ENCODE peak calls at places on chromosomes 7 and 10, in eight cellular contexts. One of them, this sample, is unnamed.

GRCh38 chr7:23273141-23273599 is 26.0 kb upstream of the MALSU1 start:
- DNase-seq in NCI-H1436: peak; percentile 91
- DNase-seq in Ammon's horn: peak; percentile 72
- DNase-seq in glutamatergic neuron: peak; percentile 88
- DNase-seq in retina: peak; percentile 65
- DNase-seq in T-helper 2 cell: peak; percentile 64
- DNase-seq in tibial nerve: peak; percentile 66
- DNase-seq in AG08396: peak; percentile 66
- DNase-seq in this sample: peak; percentile 47

GRCh38 chr10:5538892-5539651 is 14.3 kb downstream of the CALML3 start:
- DNase-seq in AG08396: no peak
- DNase-seq in glutamatergic neuron: no peak
- DNase-seq in NCI-H1436: no peak
- DNase-seq in retina: no peak
- DNase-seq in tibial nerve: no peak
- DNase-seq in Ammon's horn: no peak
- DNase-seq in T-helper 2 cell: no peak
- DNase-seq in this sample: no peak

GRCh38 chr10:118470470-118470869 is 125.0 kb downstream of the PRLHR start:
- DNase-seq in glutamatergic neuron: no peak
- DNase-seq in tibial nerve: no peak
- DNase-seq in T-helper 2 cell: no peak
- DNase-seq in Ammon's horn: no peak
- DNase-seq in NCI-H1436: no peak
- DNase-seq in AG08396: no peak
- DNase-seq in retina: no peak
- DNase-seq in this sample: no peak

GRCh38 chr7:112692333-112692732 is 97.9 kb downstream of the TMEM168 start:
- DNase-seq in AG08396: no peak
- DNase-seq in Ammon's horn: no peak
- DNase-seq in NCI-H1436: no peak
- DNase-seq in T-helper 2 cell: no peak
- DNase-seq in glutamatergic neuron: no peak
- DNase-seq in tibial nerve: no peak
- DNase-seq in retina: no peak
- DNase-seq in this sample: no peak

GRCh38 chr7:124752310-124752709 is 13.3 kb downstream of the GPR37 start:
- DNase-seq in AG08396: peak; percentile 45
- DNase-seq in glutamatergic neuron: no peak
- DNase-seq in T-helper 2 cell: no peak
- DNase-seq in retina: peak; percentile 44
- DNase-seq in NCI-H1436: no peak
- DNase-seq in Ammon's horn: no peak
- DNase-seq in tibial nerve: no peak
- DNase-seq in this sample: no peak

GRCh38 chr10:112769611-112770370 is 180.3 kb upstream of the TCF7L2 start:
- DNase-seq in retina: no peak
- DNase-seq in glutamatergic neuron: no peak
- DNase-seq in Ammon's horn: no peak
- DNase-seq in AG08396: no peak
- DNase-seq in T-helper 2 cell: no peak
- DNase-seq in tibial nerve: no peak
- DNase-seq in NCI-H1436: no peak
- DNase-seq in this sample: no peak

GRCh38 chr7:106279425-106280182 is 5.2 kb downstream of the NAMPT start:
- DNase-seq in retina: no peak
- DNase-seq in AG08396: no peak
- DNase-seq in NCI-H1436: no peak
- DNase-seq in glutamatergic neuron: no peak
- DNase-seq in T-helper 2 cell: no peak
- DNase-seq in tibial nerve: no peak
- DNase-seq in Ammon's horn: no peak
- DNase-seq in this sample: no peak

GRCh38 chr10:60480865-60481563 is 91.3 kb upstream of the ANK3 start:
- DNase-seq in AG08396: peak; percentile 34
- DNase-seq in Ammon's horn: peak; percentile 88
- DNase-seq in retina: no peak
- DNase-seq in tibial nerve: no peak
- DNase-seq in glutamatergic neuron: no peak
- DNase-seq in NCI-H1436: no peak
- DNase-seq in T-helper 2 cell: no peak
- DNase-seq in this sample: peak; percentile 13

GRCh38 chr10:132452651-132453469 is 55.9 kb downstream of the PWWP2B start:
- DNase-seq in tibial nerve: peak; percentile 59
- DNase-seq in retina: peak; percentile 91
- DNase-seq in NCI-H1436: peak; percentile 94
- DNase-seq in glutamatergic neuron: peak; percentile 89
- DNase-seq in T-helper 2 cell: peak; percentile 87
- DNase-seq in Ammon's horn: no peak
- DNase-seq in AG08396: peak; percentile 98
- DNase-seq in this sample: no peak

GRCh38 chr7:151549083-151549482 is 29.4 kb upstream of the RHEB start:
- DNase-seq in retina: no peak
- DNase-seq in T-helper 2 cell: no peak
- DNase-seq in tibial nerve: no peak
- DNase-seq in AG08396: no peak
- DNase-seq in glutamatergic neuron: no peak
- DNase-seq in NCI-H1436: no peak
- DNase-seq in Ammon's horn: no peak
- DNase-seq in this sample: no peak

GRCh38 chr10:46268076-46268881 is 18.5 kb upstream of the ANTXRL start:
- DNase-seq in glutamatergic neuron: no peak
- DNase-seq in AG08396: no peak
- DNase-seq in retina: no peak
- DNase-seq in T-helper 2 cell: peak; percentile 16
- DNase-seq in tibial nerve: no peak
- DNase-seq in NCI-H1436: no peak
- DNase-seq in Ammon's horn: no peak
- DNase-seq in this sample: no peak

GRCh38 chr7:98229991-98230745 is 18.9 kb downstream of the BHLHA15 start:
- DNase-seq in AG08396: no peak
- DNase-seq in glutamatergic neuron: no peak
- DNase-seq in retina: no peak
- DNase-seq in NCI-H1436: no peak
- DNase-seq in tibial nerve: no peak
- DNase-seq in Ammon's horn: no peak
- DNase-seq in T-helper 2 cell: no peak
- DNase-seq in this sample: no peak

GRCh38 chr10:1308415-1308814 is 252.2 kb downstream of the WDR37 start:
- DNase-seq in glutamatergic neuron: no peak
- DNase-seq in T-helper 2 cell: no peak
- DNase-seq in tibial nerve: no peak
- DNase-seq in NCI-H1436: no peak
- DNase-seq in retina: no peak
- DNase-seq in Ammon's horn: no peak
- DNase-seq in AG08396: no peak
- DNase-seq in this sample: no peak

GRCh38 chr10:35212856-35213255 is 86.2 kb downstream of the CREM start:
- DNase-seq in glutamatergic neuron: no peak
- DNase-seq in tibial nerve: peak; percentile 32
- DNase-seq in NCI-H1436: no peak
- DNase-seq in AG08396: no peak
- DNase-seq in Ammon's horn: peak; percentile 65
- DNase-seq in T-helper 2 cell: no peak
- DNase-seq in retina: no peak
- DNase-seq in this sample: peak; percentile 70

GRCh38 chr7:15921576-15921975 is 235.1 kb upstream of the MEOX2 start:
- DNase-seq in tibial nerve: no peak
- DNase-seq in glutamatergic neuron: no peak
- DNase-seq in T-helper 2 cell: no peak
- DNase-seq in AG08396: no peak
- DNase-seq in retina: no peak
- DNase-seq in NCI-H1436: no peak
- DNase-seq in Ammon's horn: no peak
- DNase-seq in this sample: no peak

GRCh38 chr10:71878327-71879034 is 27.4 kb upstream of the PSAP start:
- DNase-seq in T-helper 2 cell: no peak
- DNase-seq in Ammon's horn: peak; percentile 43
- DNase-seq in AG08396: no peak
- DNase-seq in NCI-H1436: peak; percentile 67
- DNase-seq in retina: peak; percentile 43
- DNase-seq in tibial nerve: no peak
- DNase-seq in glutamatergic neuron: peak; percentile 52
- DNase-seq in this sample: no peak

GRCh38 chr7:13240349-13240748 is 552.9 kb downstream of the ARL4A start:
- DNase-seq in Ammon's horn: no peak
- DNase-seq in glutamatergic neuron: no peak
- DNase-seq in AG08396: peak; percentile 2
- DNase-seq in NCI-H1436: no peak
- DNase-seq in T-helper 2 cell: no peak
- DNase-seq in retina: no peak
- DNase-seq in tibial nerve: no peak
- DNase-seq in this sample: peak; percentile 35

GRCh38 chr10:18545626-18546025 is 105.8 kb downstream of the NSUN6 start:
- DNase-seq in Ammon's horn: peak; percentile 50
- DNase-seq in NCI-H1436: no peak
- DNase-seq in glutamatergic neuron: no peak
- DNase-seq in T-helper 2 cell: no peak
- DNase-seq in tibial nerve: no peak
- DNase-seq in AG08396: peak; percentile 4
- DNase-seq in retina: peak; percentile 31
- DNase-seq in this sample: no peak

GRCh38 chr7:32070406-32071360 is at the start of gene PDE1C:
- DNase-seq in tibial nerve: no peak
- DNase-seq in glutamatergic neuron: peak; percentile 52
- DNase-seq in NCI-H1436: no peak
- DNase-seq in T-helper 2 cell: no peak
- DNase-seq in AG08396: peak; percentile 66
- DNase-seq in retina: peak; percentile 72
- DNase-seq in Ammon's horn: peak; percentile 65
- DNase-seq in this sample: no peak

GRCh38 chr10:31075434-31075833 is 43.8 kb upstream of the ZNF438 start:
- DNase-seq in glutamatergic neuron: no peak
- DNase-seq in NCI-H1436: no peak
- DNase-seq in retina: no peak
- DNase-seq in Ammon's horn: no peak
- DNase-seq in AG08396: peak; percentile 57
- DNase-seq in T-helper 2 cell: no peak
- DNase-seq in tibial nerve: no peak
- DNase-seq in this sample: no peak

GRCh38 chr7:2718703-2718965 is 30.6 kb downstream of the AMZ1 start:
- DNase-seq in tibial nerve: no peak
- DNase-seq in Ammon's horn: no peak
- DNase-seq in retina: no peak
- DNase-seq in AG08396: no peak
- DNase-seq in NCI-H1436: no peak
- DNase-seq in T-helper 2 cell: no peak
- DNase-seq in glutamatergic neuron: no peak
- DNase-seq in this sample: no peak

GRCh38 chr10:131817866-131818509 is 82.8 kb upstream of the PPP2R2D start:
- DNase-seq in glutamatergic neuron: no peak
- DNase-seq in AG08396: no peak
- DNase-seq in NCI-H1436: no peak
- DNase-seq in Ammon's horn: no peak
- DNase-seq in tibial nerve: no peak
- DNase-seq in retina: no peak
- DNase-seq in T-helper 2 cell: no peak
- DNase-seq in this sample: no peak

GRCh38 chr7:13036256-13036765 is 348.9 kb downstream of the ARL4A start:
- DNase-seq in T-helper 2 cell: no peak
- DNase-seq in Ammon's horn: no peak
- DNase-seq in glutamatergic neuron: no peak
- DNase-seq in AG08396: no peak
- DNase-seq in retina: no peak
- DNase-seq in NCI-H1436: no peak
- DNase-seq in tibial nerve: no peak
- DNase-seq in this sample: no peak

This sample was measured in smooth muscle cell of the brain vasculature.